ENCODE peak calls at places on chromosomes 4 and X, in four cellular contexts. H is A549, Y is esophagus muscularis mucosa, O is upper lobe of left lung. S is an unnamed sample.

GRCh38 chrX:25300994-25301393 is 285.2 kb upstream of the ARX start:
- DNase-seq in Y (no peak), H (no peak), O (no peak), S (no peak)

GRCh38 chr4:39614487-39615162 is 24.0 kb downstream of the SMIM14 start:
- DNase-seq in O (no peak), H (peak; percentile 39), Y (no peak), S (no peak)

GRCh38 chrX:74924449-74925209 is 623 bp downstream of the NEXMIF start:
- DNase-seq in H (peak; percentile 19), Y (no peak), O (peak; percentile 49), S (peak; percentile 59)

GRCh38 chrX:11401966-11402365 is 108.8 kb downstream of the AMELX start:
- DNase-seq in H (no peak), Y (no peak), O (no peak), S (no peak)

GRCh38 chrX:44903842-44904530 is 31.0 kb downstream of the KDM6A start:
- DNase-seq in H (no peak), Y (no peak), O (no peak), S (no peak)

GRCh38 chr4:98994474-98995182 is 893 bp upstream of the METAP1 start:
- DNase-seq in H (peak; percentile 1), Y (no peak), O (peak; percentile 34), S (no peak)

GRCh38 chrX:78960888-78961287 is 15.7 kb downstream of the P2RY10 start:
- DNase-seq in H (no peak), Y (no peak), O (no peak), S (no peak)

GRCh38 chr4:115687356-115687755 is 573.9 kb upstream of the NDST4 start:
- DNase-seq in Y (no peak), H (peak; percentile 50), O (no peak), S (no peak)

GRCh38 chr4:40363382-40363920 is 28.3 kb downstream of the CHRNA9 start:
- DNase-seq in H (no peak), O (peak; percentile 70), Y (no peak), S (peak; percentile 64)

DNA sequence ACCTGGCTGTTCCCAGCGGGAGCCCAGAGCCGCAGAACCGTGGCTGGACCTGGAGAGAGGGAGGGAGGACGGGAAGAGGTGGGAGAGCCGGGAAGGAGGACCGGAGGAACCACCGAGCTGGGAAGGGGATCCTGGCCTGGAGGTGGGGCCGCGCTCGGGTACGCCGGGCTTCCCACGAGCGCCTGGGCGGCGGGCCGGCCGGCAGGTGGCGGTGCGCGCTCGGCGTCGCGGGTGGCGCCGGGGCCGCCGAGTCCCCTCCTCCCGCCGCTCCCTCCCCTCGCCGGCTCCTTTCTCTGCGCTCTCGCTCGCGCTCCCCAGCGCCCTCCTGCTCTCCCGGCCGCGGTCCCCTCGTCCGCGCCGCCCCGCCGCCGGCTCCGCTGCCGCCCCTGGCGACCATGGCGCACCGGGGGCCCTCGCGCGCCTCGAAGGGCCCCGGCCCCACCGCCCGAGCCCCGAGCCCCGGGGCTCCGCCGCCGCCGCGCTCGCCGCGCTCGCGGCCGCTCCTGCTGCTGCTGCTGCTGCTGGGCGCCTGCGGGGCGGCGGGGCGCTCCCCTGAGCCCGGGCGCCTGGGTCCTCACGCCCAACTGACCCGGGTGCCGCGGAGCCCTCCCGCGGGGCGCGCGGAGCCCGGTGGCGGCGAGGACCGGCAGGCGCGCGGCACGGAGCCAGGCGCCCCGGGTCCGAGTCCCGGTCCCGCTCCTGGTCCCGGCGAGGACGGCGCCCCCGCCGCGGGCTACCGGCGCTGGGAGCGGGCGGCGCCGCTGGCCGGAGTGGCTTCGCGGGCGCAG is at the start of gene SORCS2:
- DNase-seq in Y (no peak), H (peak; percentile 46), O (peak; percentile 59), S (peak; percentile 67)
- TF ChIP-seq EP300 in Y (no peak), H (no peak), O (no peak), S (no peak)

GRCh38 chr4:986949-987688 is at the start of gene IDUA:
- DNase-seq in Y (peak; percentile 95), O (peak; percentile 87), H (peak; percentile 68), S (peak; percentile 83)
- TF ChIP-seq EP300 in Y (no peak), O (no peak), H (no peak), S (no peak)

GRCh38 chr4:19213388-19213787 is 1038.3 kb upstream of the SLIT2 start:
- DNase-seq in O (no peak), Y (no peak), H (no peak), S (no peak)

GRCh38 chr4:19214591-19214990 is 1037.1 kb upstream of the SLIT2 start:
- DNase-seq in Y (no peak), H (no peak), O (no peak), S (no peak)

DNA sequence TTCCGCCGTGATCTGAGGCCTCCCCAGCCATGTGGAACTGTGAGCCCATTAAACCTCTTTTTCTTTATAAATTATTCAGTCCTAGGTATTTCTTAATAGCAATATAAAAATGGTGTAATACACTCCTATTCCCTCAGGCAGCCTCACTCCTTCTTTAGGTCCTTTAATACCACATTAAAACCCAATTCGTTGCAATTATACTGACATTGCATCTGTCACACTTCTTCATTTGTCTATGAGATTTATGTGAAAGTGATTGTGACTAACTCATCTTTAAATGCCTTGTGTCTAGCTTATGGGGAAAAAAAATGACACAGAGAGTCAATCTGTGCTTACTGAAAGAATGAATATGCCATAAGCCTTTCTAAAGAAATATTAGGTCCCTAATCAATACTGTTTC is 1035.2 kb upstream of the SLIT2 start:
- DNase-seq in Y (no peak), H (no peak), O (no peak), S (no peak)
- TF ChIP-seq EP300 in Y (no peak), H (no peak), O (no peak), S (no peak)

DNA sequence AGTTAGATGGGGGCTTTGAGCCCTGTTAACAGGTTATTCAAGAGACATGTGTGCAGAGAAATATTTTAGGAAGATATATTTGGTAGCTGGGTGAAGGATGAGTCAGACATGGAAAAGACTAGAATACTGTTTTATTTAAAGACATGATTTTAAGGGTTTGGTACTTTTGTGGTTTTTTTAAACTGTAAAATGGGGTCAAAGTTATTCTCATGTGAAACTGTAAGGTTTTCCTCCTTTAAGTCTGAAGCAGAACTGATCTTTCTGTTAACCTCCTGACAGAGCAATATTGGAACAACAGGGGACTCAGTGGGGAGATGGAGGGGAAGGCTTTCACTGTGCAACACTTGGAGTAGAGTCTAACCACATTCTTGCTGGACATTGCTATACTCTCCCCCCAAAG is 112.4 kb upstream of the LSM6 start:
- DNase-seq in O (no peak), Y (no peak), H (no peak), S (no peak)
- TF ChIP-seq EP300 in O (no peak), Y (no peak), H (no peak), S (no peak)

S was measured in stomach.